ENCODE peak calls at places on chromosomes 5 and 9, in nine cellular contexts. Q, J, U, R, D, H, Y, N and P are unnamed samples.

GRCh38 chr5:78985407-78986223 is 505 bp upstream of the ARSB start:
- DNase-seq in Q (peak; percentile 4), J (peak; percentile 64), U (peak; percentile 44), R (no peak), D (no peak), H (peak; percentile 56), Y (no peak), N (peak; percentile 12), P (peak; percentile 68)

GRCh38 chr5:160129841-160130240 is 10.6 kb upstream of the PWWP2A start:
- DNase-seq in Q (no peak), J (peak; percentile 9), U (no peak), R (no peak), D (no peak), H (no peak), Y (no peak), N (no peak), P (no peak)

GRCh38 chr5:84605246-84605645 is 220.6 kb upstream of the EDIL3 start:
- DNase-seq in Q (no peak), J (no peak), U (no peak), R (no peak), D (no peak), H (no peak), Y (no peak), N (no peak), P (no peak)

GRCh38 chr5:179568731-179569130 is 18.4 kb downstream of the RUFY1 start:
- DNase-seq in Q (no peak), J (peak; percentile 50), U (no peak), R (no peak), D (no peak), H (peak; percentile 25), Y (no peak), N (no peak), P (no peak)

GRCh38 chr5:83331842-83332241 is 139.7 kb upstream of the VCAN start:
- DNase-seq in Q (peak; percentile 7), J (peak; percentile 72), U (no peak), R (no peak), D (no peak), H (no peak), Y (no peak), N (no peak), P (no peak)

GRCh38 chr5:98461485-98461884 is 312.0 kb upstream of the RGMB start:
- DNase-seq in Q (no peak), J (no peak), U (no peak), R (no peak), D (no peak), H (no peak), Y (no peak), N (no peak), P (no peak)

GRCh38 chr5:7776442-7776841 is 74.5 kb downstream of the CFAP90 start:
- DNase-seq in Q (no peak), J (no peak), U (no peak), R (no peak), D (no peak), H (no peak), Y (no peak), N (no peak), P (no peak)

GRCh38 chr5:91142819-91143218 is 240.3 kb downstream of the ARRDC3 start:
- DNase-seq in Q (no peak), J (no peak), U (no peak), R (no peak), D (no peak), H (no peak), Y (no peak), N (no peak), P (no peak)

GRCh38 chr9:135490980-135491444 is 9.5 kb upstream of the MRPS2 start:
- DNase-seq in Q (no peak), J (no peak), U (no peak), R (peak; percentile 73), D (no peak), H (no peak), Y (no peak), N (no peak), P (peak; percentile 56)

GRCh38 chr9:133151601-133152525 is 11.9 kb downstream of the GBGT1 start:
- DNase-seq in Q (no peak), J (no peak), U (no peak), R (no peak), D (no peak), H (no peak), Y (no peak), N (no peak), P (no peak)

GRCh38 chr5:395921-396714 is 46.9 kb upstream of the EXOC3 start:
- DNase-seq in Q (no peak), J (no peak), U (no peak), R (no peak), D (no peak), H (no peak), Y (no peak), N (no peak), P (peak; percentile 50)

GRCh38 chr5:142784405-142784955 is 14.3 kb downstream of the ARHGAP26 start:
- DNase-seq in Q (no peak), J (no peak), U (no peak), R (no peak), D (no peak), H (no peak), Y (no peak), N (no peak), P (no peak)

GRCh38 chr5:142782976-142783539 is 12.9 kb downstream of the ARHGAP26 start:
- DNase-seq in Q (no peak), J (no peak), U (no peak), R (no peak), D (peak; percentile 87), H (no peak), Y (peak; percentile 60), N (no peak), P (peak; percentile 81)

GRCh38 chr5:142780871-142781270 is 10.7 kb downstream of the ARHGAP26 start:
- DNase-seq in Q (no peak), J (no peak), U (no peak), R (no peak), D (no peak), H (no peak), Y (no peak), N (no peak), P (no peak)

GRCh38 chr5:142785211-142785610 is 15.0 kb downstream of the ARHGAP26 start:
- DNase-seq in Q (no peak), J (no peak), U (no peak), R (no peak), D (no peak), H (no peak), Y (no peak), N (no peak), P (no peak)

DNA sequence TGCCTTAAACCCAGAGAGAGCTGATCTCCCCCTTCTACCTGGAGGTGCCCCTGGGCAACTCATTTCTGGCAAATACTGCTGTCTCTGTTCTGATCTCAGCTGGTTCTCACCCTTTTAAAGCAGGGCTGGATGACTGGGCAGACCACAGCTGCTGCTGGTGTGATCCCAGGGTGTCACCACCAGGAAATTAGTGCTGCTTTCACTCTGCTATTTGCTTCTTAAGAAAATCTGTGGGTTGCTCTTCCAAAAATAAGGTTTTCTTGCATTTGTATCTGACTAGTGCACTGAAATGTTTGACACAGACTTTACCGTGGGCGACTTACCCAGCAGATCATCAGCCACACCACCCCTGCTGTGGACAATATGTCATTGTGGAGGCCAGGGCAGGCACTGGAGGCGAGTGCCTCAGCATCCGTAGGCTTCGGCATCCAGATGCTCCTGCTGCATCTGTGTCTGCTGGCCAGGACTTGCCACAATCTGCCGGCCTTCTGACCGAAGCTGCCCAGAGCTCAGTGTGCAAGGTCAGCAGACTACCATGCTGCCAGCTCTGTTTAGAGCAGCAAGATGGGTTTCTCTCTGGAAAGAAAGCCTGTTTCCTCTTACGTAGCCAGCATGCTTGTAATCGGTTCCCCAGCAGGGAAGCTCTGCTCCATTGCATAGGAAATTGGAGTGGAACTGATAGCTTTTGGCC is 13.6 kb downstream of the ARHGAP26 start:
- DNase-seq in Q (no peak), J (no peak), U (no peak), R (peak; percentile 59), D (no peak), H (no peak), Y (peak; percentile 44), N (peak; percentile 16), P (peak; percentile 75)
- TF ChIP-seq CTCF in Q (no peak), J (no peak), U (no peak), R (no peak), D (no peak), H (no peak), Y (no peak), N (no peak), P (no peak)

GRCh38 chr9:73037613-73038012 is 84.8 kb upstream of the ALDH1A1 start:
- DNase-seq in Q (no peak), J (no peak), U (no peak), R (no peak), D (no peak), H (no peak), Y (no peak), N (no peak), P (no peak)

GRCh38 chr9:73039253-73039915 is 86.5 kb upstream of the ALDH1A1 start:
- DNase-seq in Q (no peak), J (no peak), U (no peak), R (no peak), D (peak; percentile 51), H (no peak), Y (no peak), N (no peak), P (peak; percentile 82)

GRCh38 chr9:73039916-73040263 is 87.0 kb upstream of the ALDH1A1 start:
- DNase-seq in Q (no peak), J (no peak), U (no peak), R (no peak), D (no peak), H (no peak), Y (no peak), N (no peak), P (no peak)

GRCh38 chr9:73038089-73038509 is 85.2 kb upstream of the ALDH1A1 start:
- DNase-seq in Q (no peak), J (no peak), U (no peak), R (no peak), D (no peak), H (no peak), Y (no peak), N (no peak), P (no peak)

GRCh38 chr9:73038613-73039012 is 85.8 kb upstream of the ALDH1A1 start:
- DNase-seq in Q (no peak), J (no peak), U (peak; percentile 31), R (no peak), D (peak; percentile 75), H (no peak), Y (peak; percentile 9), N (no peak), P (peak; percentile 84)
- H3K27ac ChIP-seq in Q (no peak overlapping the region), J (no peak overlapping the region), U (no peak overlapping the region), R (no peak overlapping the region), D (peak overlapping the region; percentile 80), H (no peak overlapping the region), Y (no peak overlapping the region), N (no peak overlapping the region), P (peak overlapping the region; percentile 85)

GRCh38 chr5:141373673-141374317 is at the start of gene PCDHGA6:
- DNase-seq in Q (no peak), J (peak; percentile 58), U (no peak), R (no peak), D (no peak), H (no peak), Y (no peak), N (no peak), P (no peak)
- TF ChIP-seq CTCF in Q (peak; percentile 54), J (peak; percentile 53), U (no peak), R (peak; percentile 17), D (peak; percentile 19), H (peak; percentile 58), Y (peak; percentile 48), N (no peak), P (no peak)

DNA sequence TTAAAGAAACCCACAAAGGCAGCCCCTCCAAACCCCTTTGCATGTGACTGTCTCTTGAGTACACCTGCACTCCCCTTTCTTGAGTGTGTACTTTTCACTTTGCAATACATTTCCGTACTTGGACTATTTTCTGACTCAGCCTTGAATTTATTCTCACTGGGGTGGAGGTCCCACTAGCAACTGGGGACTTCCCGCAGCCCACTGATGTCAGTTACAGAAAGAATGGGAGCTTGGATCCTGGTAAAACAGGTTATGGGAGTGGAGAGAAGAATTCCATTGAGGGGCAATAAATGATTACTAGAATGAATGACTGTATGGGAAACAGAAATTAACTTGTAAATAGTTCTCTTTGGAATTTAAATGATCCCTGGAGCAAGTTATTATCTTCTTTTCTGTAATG is 58.2 kb upstream of the SPATA31C2 start:
- DNase-seq in Q (no peak), J (no peak), U (no peak), R (no peak), D (no peak), H (no peak), Y (no peak), N (no peak), P (no peak)
- H3K27ac ChIP-seq in Q (no peak overlapping the region), J (no peak overlapping the region), U (no peak overlapping the region), R (no peak overlapping the region), D (no peak overlapping the region), H (no peak overlapping the region), Y (no peak overlapping the region), N (no peak overlapping the region), P (no peak overlapping the region)